ENCODE peak calls at places on chromosomes 6 and 20, in seven cellular contexts. One of them, this sample, is unnamed.

GRCh38 chr6:97059473-97059872 is 134.9 kb downstream of the KLHL32 start:
- DNase-seq in H1: no peak
- DNase-seq in GM23338: peak; percentile 55
- DNase-seq in GM12891: peak; percentile 21
- DNase-seq in spleen: no peak
- DNase-seq in GM12892: no peak
- DNase-seq in prostate gland: no peak
- DNase-seq in this sample: no peak

GRCh38 chr20:24691901-24692351 is 222.5 kb downstream of the SYNDIG1 start:
- DNase-seq in H1: peak; percentile 17
- DNase-seq in GM23338: no peak
- DNase-seq in GM12891: no peak
- DNase-seq in spleen: peak; percentile 55
- DNase-seq in GM12892: no peak
- DNase-seq in prostate gland: no peak
- DNase-seq in this sample: peak; percentile 28

GRCh38 chr6:34207695-34208443 is 28.8 kb upstream of the HMGA1 start:
- DNase-seq in H1: no peak
- DNase-seq in GM23338: no peak
- DNase-seq in GM12891: no peak
- DNase-seq in spleen: no peak
- DNase-seq in GM12892: no peak
- DNase-seq in prostate gland: no peak
- DNase-seq in this sample: no peak

GRCh38 chr6:3119040-3119723 is 671 bp downstream of the BPHL start:
- DNase-seq in H1: no peak
- DNase-seq in GM23338: no peak
- DNase-seq in GM12891: no peak
- DNase-seq in spleen: no peak
- DNase-seq in GM12892: no peak
- DNase-seq in prostate gland: no peak
- DNase-seq in this sample: no peak

GRCh38 chr6:17606606-17607005 is 6.5 kb downstream of the FAM8A1 start:
- DNase-seq in H1: no peak
- DNase-seq in GM23338: no peak
- DNase-seq in GM12891: no peak
- DNase-seq in spleen: no peak
- DNase-seq in GM12892: no peak
- DNase-seq in prostate gland: no peak
- DNase-seq in this sample: no peak

GRCh38 chr20:38324159-38324558 is 20.2 kb downstream of the BPI start:
- DNase-seq in H1: no peak
- DNase-seq in GM23338: no peak
- DNase-seq in GM12891: no peak
- DNase-seq in spleen: no peak
- DNase-seq in GM12892: no peak
- DNase-seq in prostate gland: no peak
- DNase-seq in this sample: no peak

GRCh38 chr20:45021626-45022025 is 55.3 kb downstream of the STK4 start:
- DNase-seq in H1: no peak
- DNase-seq in GM23338: no peak
- DNase-seq in GM12891: no peak
- DNase-seq in spleen: no peak
- DNase-seq in GM12892: no peak
- DNase-seq in prostate gland: no peak
- DNase-seq in this sample: no peak

GRCh38 chr20:25750765-25751696 is 54.4 kb upstream of the ZNF337 start:
- DNase-seq in H1: no peak
- DNase-seq in GM23338: peak; percentile 64
- DNase-seq in GM12891: peak; percentile 55
- DNase-seq in spleen: peak; percentile 86
- DNase-seq in GM12892: peak; percentile 39
- DNase-seq in prostate gland: no peak
- DNase-seq in this sample: no peak

GRCh38 chr6:166716910-166717617 is 90.0 kb upstream of the RPS6KA2 start:
- DNase-seq in H1: no peak
- DNase-seq in GM23338: no peak
- DNase-seq in GM12891: no peak
- DNase-seq in spleen: no peak
- DNase-seq in GM12892: no peak
- DNase-seq in prostate gland: no peak
- DNase-seq in this sample: no peak

GRCh38 chr6:139743629-139744028 is 369.2 kb upstream of the CITED2 start:
- DNase-seq in H1: no peak
- DNase-seq in GM23338: no peak
- DNase-seq in GM12891: no peak
- DNase-seq in spleen: no peak
- DNase-seq in GM12892: no peak
- DNase-seq in prostate gland: no peak
- DNase-seq in this sample: no peak

GRCh38 chr20:50668798-50669197 is 22.5 kb downstream of the RIPOR3 start:
- DNase-seq in H1: no peak
- DNase-seq in GM23338: no peak
- DNase-seq in GM12891: no peak
- DNase-seq in spleen: no peak
- DNase-seq in GM12892: no peak
- DNase-seq in prostate gland: no peak
- DNase-seq in this sample: no peak

GRCh38 chr20:41456341-41456740 is 89.7 kb upstream of the EMILIN3 start:
- DNase-seq in H1: no peak
- DNase-seq in GM23338: no peak
- DNase-seq in GM12891: no peak
- DNase-seq in spleen: no peak
- DNase-seq in GM12892: no peak
- DNase-seq in prostate gland: no peak
- DNase-seq in this sample: no peak

GRCh38 chr20:39452583-39453193 is 490.5 kb downstream of the DHX35 start:
- DNase-seq in H1: no peak
- DNase-seq in GM23338: no peak
- DNase-seq in GM12891: no peak
- DNase-seq in spleen: no peak
- DNase-seq in GM12892: no peak
- DNase-seq in prostate gland: no peak
- DNase-seq in this sample: no peak

GRCh38 chr6:29332676-29333075 is 31.2 kb downstream of the OR14J1 start:
- DNase-seq in H1: no peak
- DNase-seq in GM23338: no peak
- DNase-seq in GM12891: no peak
- DNase-seq in spleen: no peak
- DNase-seq in GM12892: no peak
- DNase-seq in prostate gland: no peak
- DNase-seq in this sample: no peak

GRCh38 chr20:19966840-19967239 is 50.3 kb upstream of the NAA20 start:
- DNase-seq in H1: no peak
- DNase-seq in GM23338: no peak
- DNase-seq in GM12891: no peak
- DNase-seq in spleen: no peak
- DNase-seq in GM12892: no peak
- DNase-seq in prostate gland: peak; percentile 33
- DNase-seq in this sample: no peak

DNA sequence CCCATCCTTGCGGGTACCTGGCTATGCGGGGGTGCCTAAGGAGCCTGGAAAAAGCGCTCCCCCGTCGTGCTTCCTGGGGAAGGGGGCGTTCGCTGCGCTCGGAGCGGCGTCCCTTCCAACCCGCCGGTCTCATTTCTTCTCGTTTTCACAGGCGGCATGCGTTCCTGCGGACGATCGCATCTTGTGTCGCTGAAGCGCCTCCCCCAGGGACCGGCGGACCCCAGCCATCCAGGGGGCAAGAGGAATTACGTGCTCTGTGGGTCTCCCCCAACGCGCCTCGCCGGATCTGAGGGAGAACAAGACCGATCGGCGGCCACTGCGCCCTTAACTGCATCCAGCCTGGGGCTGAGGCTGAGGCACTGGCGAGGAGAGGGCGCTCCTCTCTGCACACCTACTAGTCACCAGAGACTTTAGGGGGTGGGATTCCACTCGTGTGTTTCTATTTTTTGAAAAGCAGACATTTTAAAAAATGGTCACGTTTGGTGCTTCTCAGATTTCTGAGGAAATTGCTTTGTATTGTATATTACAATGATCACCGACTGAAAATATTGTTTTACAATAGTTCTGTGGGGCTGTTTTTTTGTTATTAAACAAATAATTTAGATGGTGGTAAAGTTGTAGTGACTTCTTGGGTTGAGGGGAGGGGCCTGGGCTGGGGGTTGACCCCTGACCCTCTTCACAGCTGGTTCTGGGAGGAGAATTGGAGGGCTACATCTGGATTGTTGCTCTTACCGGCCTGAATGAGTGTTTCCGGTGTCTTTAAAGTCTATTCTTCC is 1.0 kb downstream of the ID1 start:
- DNase-seq in H1: no peak
- DNase-seq in GM23338: peak; percentile 65
- DNase-seq in GM12891: no peak
- DNase-seq in spleen: peak; percentile 83
- DNase-seq in GM12892: no peak
- DNase-seq in prostate gland: peak; percentile 14
- DNase-seq in this sample: no peak
- TF ChIP-seq POLR2AphosphoS5 in H1: no peak
- TF ChIP-seq POLR2AphosphoS5 in GM23338: no peak
- TF ChIP-seq POLR2AphosphoS5 in GM12891: no peak
- TF ChIP-seq POLR2AphosphoS5 in spleen: peak; percentile 40
- TF ChIP-seq POLR2AphosphoS5 in GM12892: no peak
- TF ChIP-seq POLR2AphosphoS5 in prostate gland: no peak
- TF ChIP-seq POLR2AphosphoS5 in this sample: no peak

DNA sequence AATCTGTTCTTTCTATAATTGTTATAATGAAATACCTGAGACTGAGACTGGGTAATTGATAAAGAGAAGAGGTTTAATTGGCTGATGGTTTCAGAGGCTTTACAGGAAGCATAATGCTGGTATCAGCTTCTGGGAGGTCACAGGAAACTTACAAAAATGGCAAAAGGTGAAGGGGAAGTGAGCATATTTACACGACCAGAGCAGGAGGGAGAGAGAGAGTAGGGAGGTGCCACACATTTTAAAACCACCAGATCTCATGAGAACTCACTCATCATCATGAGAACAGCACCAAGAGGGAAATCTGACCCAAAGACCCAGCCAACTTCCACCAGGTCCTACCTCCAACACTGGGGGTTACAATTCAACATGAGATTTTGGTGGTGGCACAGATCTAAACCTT is 2.6 kb upstream of the SIRPB1 start:
- DNase-seq in H1: no peak
- DNase-seq in GM23338: no peak
- DNase-seq in GM12891: no peak
- DNase-seq in spleen: no peak
- DNase-seq in GM12892: no peak
- DNase-seq in prostate gland: no peak
- DNase-seq in this sample: no peak
- TF ChIP-seq POLR2AphosphoS5 in H1: no peak
- TF ChIP-seq POLR2AphosphoS5 in GM23338: no peak
- TF ChIP-seq POLR2AphosphoS5 in GM12891: no peak
- TF ChIP-seq POLR2AphosphoS5 in spleen: no peak
- TF ChIP-seq POLR2AphosphoS5 in GM12892: no peak
- TF ChIP-seq POLR2AphosphoS5 in prostate gland: no peak
- TF ChIP-seq POLR2AphosphoS5 in this sample: no peak

GRCh38 chr20:34017610-34018009 is 23.9 kb downstream of the RALY start:
- DNase-seq in H1: no peak
- DNase-seq in GM23338: no peak
- DNase-seq in GM12891: no peak
- DNase-seq in spleen: no peak
- DNase-seq in GM12892: no peak
- DNase-seq in prostate gland: no peak
- DNase-seq in this sample: no peak
- TF ChIP-seq POLR2AphosphoS5 in H1: no peak
- TF ChIP-seq POLR2AphosphoS5 in GM23338: no peak
- TF ChIP-seq POLR2AphosphoS5 in GM12891: no peak
- TF ChIP-seq POLR2AphosphoS5 in spleen: no peak
- TF ChIP-seq POLR2AphosphoS5 in GM12892: no peak
- TF ChIP-seq POLR2AphosphoS5 in prostate gland: no peak
- TF ChIP-seq POLR2AphosphoS5 in this sample: no peak

GRCh38 chr6:135182993-135183531 is 2.0 kb downstream of the MYB start:
- DNase-seq in H1: peak; percentile 74
- DNase-seq in GM23338: peak; percentile 70
- DNase-seq in GM12891: peak; percentile 47
- DNase-seq in spleen: peak; percentile 89
- DNase-seq in GM12892: peak; percentile 57
- DNase-seq in prostate gland: peak; percentile 46
- DNase-seq in this sample: no peak
- TF ChIP-seq POLR2AphosphoS5 in H1: no peak
- TF ChIP-seq POLR2AphosphoS5 in GM23338: no peak
- TF ChIP-seq POLR2AphosphoS5 in GM12891: peak; percentile 60
- TF ChIP-seq POLR2AphosphoS5 in spleen: no peak
- TF ChIP-seq POLR2AphosphoS5 in GM12892: peak; percentile 64
- TF ChIP-seq POLR2AphosphoS5 in prostate gland: no peak
- TF ChIP-seq POLR2AphosphoS5 in this sample: no peak

GRCh38 chr6:131063764-131064272 is 773 bp upstream of the EPB41L2 start:
- DNase-seq in H1: no peak
- DNase-seq in GM23338: no peak
- DNase-seq in GM12891: no peak
- DNase-seq in spleen: no peak
- DNase-seq in GM12892: no peak
- DNase-seq in prostate gland: no peak
- DNase-seq in this sample: no peak
- TF ChIP-seq POLR2AphosphoS5 in H1: no peak
- TF ChIP-seq POLR2AphosphoS5 in GM23338: no peak
- TF ChIP-seq POLR2AphosphoS5 in GM12891: no peak
- TF ChIP-seq POLR2AphosphoS5 in spleen: no peak
- TF ChIP-seq POLR2AphosphoS5 in GM12892: no peak
- TF ChIP-seq POLR2AphosphoS5 in prostate gland: no peak
- TF ChIP-seq POLR2AphosphoS5 in this sample: no peak